ENCODE peak calls at places on chromosomes 6 and 20, in ten cellular contexts. O, F, J, D, G, S, P, Y, M and U are unnamed samples.

GRCh38 chr6:21792177-21792576 is 198.6 kb downstream of the SOX4 start:
- DNase-seq in O (no peak), F (no peak), J (no peak), D (no peak), G (no peak), S (no peak), P (no peak), Y (no peak), M (no peak), U (no peak)

GRCh38 chr6:85580878-85581267 is 12.8 kb downstream of the SNX14 start:
- DNase-seq in O (peak), F (no peak), J (peak), D (no peak), G (no peak), S (no peak), P (peak), Y (no peak), M (no peak), U (no peak)

GRCh38 chr20:11676618-11677289 is 240.9 kb upstream of the BTBD3 start:
- DNase-seq in O (peak), F (peak), J (peak), D (no peak), G (no peak), S (peak), P (peak), Y (peak), M (peak), U (peak)

GRCh38 chr6:82910818-82911217 is 154.8 kb downstream of the UBE3D start:
- DNase-seq in O (no peak), F (no peak), J (no peak), D (no peak), G (no peak), S (no peak), P (no peak), Y (no peak), M (no peak), U (peak)

GRCh38 chr6:93624408-93624807 is 205.0 kb upstream of the EPHA7 start:
- DNase-seq in O (no peak), F (no peak), J (no peak), D (no peak), G (no peak), S (no peak), P (no peak), Y (no peak), M (no peak), U (no peak)

GRCh38 chr6:43268348-43268685 is 25.0 kb downstream of the TTBK1 start:
- DNase-seq in O (no peak), F (no peak), J (no peak), D (no peak), G (no peak), S (no peak), P (no peak), Y (no peak), M (no peak), U (no peak)

GRCh38 chr6:43060034-43060754 is 763 bp downstream of the KLC4 start:
- DNase-seq in O (no peak), F (no peak), J (no peak), D (no peak), G (peak), S (peak), P (no peak), Y (peak), M (no peak), U (no peak)

GRCh38 chr20:16676895-16677294 is 52.9 kb upstream of the SNRPB2 start:
- DNase-seq in O (no peak), F (no peak), J (no peak), D (no peak), G (no peak), S (no peak), P (no peak), Y (no peak), M (no peak), U (no peak)

GRCh38 chr6:138695193-138695592 is 78.4 kb upstream of the CCDC28A start:
- DNase-seq in O (no peak), F (no peak), J (no peak), D (no peak), G (no peak), S (no peak), P (no peak), Y (no peak), M (no peak), U (no peak)

GRCh38 chr6:152096863-152097496 is 289.5 kb downstream of the ESR1 start:
- DNase-seq in O (peak), F (no peak), J (peak), D (no peak), G (no peak), S (peak), P (peak), Y (no peak), M (no peak), U (no peak)

GRCh38 chr20:11409526-11409925 is 508.2 kb upstream of the BTBD3 start:
- DNase-seq in O (no peak), F (no peak), J (no peak), D (no peak), G (no peak), S (no peak), P (no peak), Y (no peak), M (no peak), U (no peak)

GRCh38 chr20:3727333-3728035 is 5.0 kb upstream of the HSPA12B start:
- DNase-seq in O (peak), F (no peak), J (peak), D (no peak), G (no peak), S (peak), P (no peak), Y (peak), M (no peak), U (no peak)

GRCh38 chr6:86856937-86857563 is 80.3 kb upstream of the HTR1E start:
- DNase-seq in O (peak), F (peak), J (peak), D (no peak), G (no peak), S (peak), P (peak), Y (peak), M (peak), U (peak)

GRCh38 chr6:27370391-27370790 is 18.2 kb upstream of the ZNF391 start:
- DNase-seq in O (no peak), F (no peak), J (no peak), D (no peak), G (no peak), S (no peak), P (no peak), Y (no peak), M (no peak), U (no peak)

GRCh38 chr20:59359908-59360307 is 59.5 kb downstream of the EDN3 start:
- DNase-seq in O (no peak), F (no peak), J (no peak), D (no peak), G (no peak), S (no peak), P (no peak), Y (no peak), M (no peak), U (no peak)

GRCh38 chr6:107485157-107485556 is 4.8 kb upstream of the SOBP start:
- DNase-seq in O (no peak), F (no peak), J (no peak), D (no peak), G (no peak), S (no peak), P (no peak), Y (no peak), M (no peak), U (no peak)

GRCh38 chr6:11317885-11318771 is 85.7 kb upstream of the NEDD9 start:
- DNase-seq in O (peak), F (peak), J (peak), D (peak), G (peak), S (peak), P (peak), Y (peak), M (no peak), U (no peak)